ENCODE peak calls at places on chromosomes 12 and 14, in six cellular contexts. O is psoas muscle, X is cardiac muscle cell, G is uterus, W is PC-3, B is foreskin fibroblast. Z is an unnamed sample.

GRCh38 chr14:71089974-71090373 is 182.7 kb downstream of the PCNX1 start:
- DNase-seq in O (no peak), X (peak), G (no peak), W (no peak), B (peak), Z (no peak)

GRCh38 chr12:53207042-53207441 is at the start of gene ITGB7:
- DNase-seq in O (no peak), X (no peak), G (no peak), W (no peak), B (no peak), Z (no peak)

GRCh38 chr12:107328442-107329133 is 235.2 kb upstream of the CRY1 start:
- DNase-seq in O (no peak), X (peak), G (no peak), W (peak), B (peak), Z (no peak)

GRCh38 chr12:122437656-122438121 is 15.2 kb upstream of the CLIP1 start:
- DNase-seq in O (peak), X (peak), G (peak), W (peak), B (peak), Z (peak)

GRCh38 chr12:11822071-11822818 is 172.8 kb downstream of the ETV6 start:
- DNase-seq in O (no peak), X (peak), G (no peak), W (no peak), B (peak), Z (no peak)

GRCh38 chr12:58502857-58503256 is 417.4 kb downstream of the LRIG3 start:
- DNase-seq in O (no peak), X (no peak), G (no peak), W (no peak), B (peak), Z (no peak)

GRCh38 chr12:106073179-106073578 is 65.6 kb downstream of the NUAK1 start:
- DNase-seq in O (no peak), X (no peak), G (no peak), W (no peak), B (no peak), Z (no peak)

GRCh38 chr12:15633201-15633600 is 156.0 kb downstream of the EPS8 start:
- DNase-seq in O (no peak), X (no peak), G (no peak), W (no peak), B (peak), Z (no peak)

GRCh38 chr12:70692681-70693288 is 55.6 kb upstream of the PTPRB start:
- DNase-seq in O (no peak), X (peak), G (no peak), W (peak), B (peak), Z (peak)

GRCh38 chr12:93010461-93010860 is 81.4 kb upstream of the EEA1 start:
- DNase-seq in O (no peak), X (no peak), G (no peak), W (no peak), B (no peak), Z (no peak)

GRCh38 chr12:79451988-79452387 is 238.8 kb downstream of the PAWR start:
- DNase-seq in O (peak), X (peak), G (peak), W (peak), B (peak), Z (peak)

GRCh38 chr14:93269341-93270068 is 62.4 kb downstream of the UBR7 start:
- DNase-seq in O (no peak), X (peak), G (no peak), W (peak), B (peak), Z (no peak)

GRCh38 chr14:44446965-44447364 is 60.1 kb downstream of the FSCB start:
- DNase-seq in O (no peak), X (no peak), G (no peak), W (no peak), B (no peak), Z (no peak)

GRCh38 chr12:57452937-57453509 is 2.1 kb upstream of the INHBE start:
- DNase-seq in O (peak), X (peak), G (peak), W (peak), B (peak), Z (peak)

GRCh38 chr14:90850487-90850886 is 34.3 kb upstream of the TTC7B start:
- DNase-seq in O (no peak), X (peak), G (no peak), W (peak), B (peak), Z (peak)

GRCh38 chr12:12717586-12718381 is 616 bp downstream of the CDKN1B start:
- DNase-seq in O (peak), X (peak), G (no peak), W (peak), B (no peak), Z (no peak)

GRCh38 chr14:92473947-92474535 is 39.5 kb upstream of the RIN3 start:
- DNase-seq in O (no peak), X (no peak), G (no peak), W (no peak), B (no peak), Z (no peak)

GRCh38 chr14:90518075-90518940 is 121.5 kb downstream of the CALM1 start:
- DNase-seq in O (no peak), X (peak), G (no peak), W (no peak), B (no peak), Z (no peak)

GRCh38 chr14:64919618-64920017 is 5.4 kb downstream of the CHURC1 start:
- DNase-seq in O (peak), X (peak), G (no peak), W (no peak), B (no peak), Z (no peak)

GRCh38 chr12:56724660-56724988 is 475 bp downstream of the NACA start:
- DNase-seq in O (no peak), X (no peak), G (peak), W (no peak), B (no peak), Z (peak)

GRCh38 chr14:49549881-49550280 is 36.3 kb downstream of the RPS29 start:
- DNase-seq in O (no peak), X (no peak), G (no peak), W (peak), B (peak), Z (no peak)

GRCh38 chr12:26090853-26091510 is 33.9 kb downstream of the BHLHE41 start:
- DNase-seq in O (no peak), X (no peak), G (no peak), W (peak), B (no peak), Z (peak)

GRCh38 chr12:28415755-28416154 is 225.5 kb downstream of the CCDC91 start:
- DNase-seq in O (no peak), X (peak), G (no peak), W (peak), B (peak), Z (no peak)

GRCh38 chr14:60655898-60656754 is 6.8 kb upstream of the SIX1 start:
- DNase-seq in O (no peak), X (no peak), G (no peak), W (no peak), B (no peak), Z (no peak)

GRCh38 chr12:62802981-62803380 is 132.0 kb downstream of the PPM1H start:
- DNase-seq in O (no peak), X (no peak), G (no peak), W (peak), B (peak), Z (no peak)

GRCh38 chr12:113130457-113131135 is 5.0 kb downstream of the RASAL1 start:
- DNase-seq in O (no peak), X (no peak), G (no peak), W (peak), B (peak), Z (no peak)

GRCh38 chr12:2868986-2869385 is 8.0 kb downstream of the FOXM1 start:
- DNase-seq in O (no peak), X (no peak), G (no peak), W (peak), B (peak), Z (no peak)

DNA sequence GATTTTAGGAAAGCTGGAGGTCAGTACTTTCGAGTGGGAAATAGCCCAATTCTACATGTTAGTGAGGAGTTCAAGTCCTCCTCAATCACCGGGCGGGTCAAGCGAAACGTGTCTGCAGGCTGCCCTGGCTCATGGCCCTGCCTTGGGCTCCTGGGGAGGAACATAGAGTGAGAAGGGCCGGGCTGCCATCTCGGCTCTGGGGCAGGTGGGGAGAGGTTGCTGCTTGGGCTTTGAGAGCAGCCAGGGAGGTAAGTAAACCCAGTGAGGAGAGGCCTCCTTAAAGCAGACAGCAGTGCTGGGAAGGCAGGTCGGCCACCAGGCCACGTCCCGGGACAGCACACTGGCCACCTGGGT is 32.0 kb upstream of the UBC start:
- DNase-seq in O (no peak), X (no peak), G (no peak), W (no peak), B (no peak), Z (no peak)
- TF ChIP-seq CTCF in O (no peak), X (no peak), G (no peak), W (no peak), B (no peak), Z (no peak)

GRCh38 chr14:105166571-105167302 is 1.8 kb downstream of the JAG2 start:
- DNase-seq in O (no peak), X (no peak), G (no peak), W (no peak), B (no peak), Z (no peak)

GRCh38 chr14:105168496-105168978 is at the start of gene JAG2:
- DNase-seq in O (peak), X (peak), G (no peak), W (peak), B (peak), Z (peak)

GRCh38 chr14:105168093-105168420 is 519 bp downstream of the JAG2 start:
- DNase-seq in O (no peak), X (no peak), G (no peak), W (no peak), B (no peak), Z (no peak)

GRCh38 chr14:105168979-105169507 is 467 bp upstream of the JAG2 start:
- DNase-seq in O (no peak), X (peak), G (no peak), W (no peak), B (peak), Z (no peak)

DNA sequence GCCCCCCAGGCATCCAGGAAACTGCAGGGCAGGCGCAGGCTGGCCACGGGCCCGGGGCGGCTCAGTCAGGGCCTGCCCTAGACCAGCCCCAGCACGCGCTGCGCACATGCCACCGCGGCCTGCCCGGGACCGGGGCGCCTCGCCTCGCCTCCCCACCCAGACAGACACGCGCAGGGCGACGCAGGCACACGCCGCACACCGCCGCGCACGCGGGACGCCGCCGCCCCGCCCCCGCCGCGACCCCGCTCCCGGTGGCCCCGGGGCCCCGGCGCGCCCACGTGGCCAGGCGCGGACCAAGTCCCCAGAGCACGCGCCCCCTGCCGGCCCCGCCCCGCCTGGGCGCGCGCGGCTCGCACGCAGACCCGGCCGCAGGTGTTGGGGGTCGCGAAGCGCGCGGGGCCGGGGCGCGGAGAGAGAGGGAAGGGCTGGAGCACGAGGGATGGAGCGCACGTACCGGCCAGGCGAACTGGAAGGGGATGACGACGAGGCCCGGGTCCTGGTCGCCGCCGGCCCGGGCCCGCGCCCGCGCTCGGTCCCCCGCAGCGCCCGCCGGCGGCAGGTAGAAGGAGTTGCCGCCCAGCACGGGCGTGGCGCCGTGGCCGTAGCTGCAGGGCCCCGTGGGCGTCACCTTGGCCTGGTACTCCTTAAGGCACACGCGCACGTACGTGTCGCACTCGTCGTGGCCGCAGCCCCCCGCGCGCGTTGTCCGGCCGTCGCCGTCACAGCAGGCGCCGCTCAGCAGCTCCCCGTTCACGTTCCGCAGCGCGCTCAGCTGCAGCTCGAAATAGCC is 1.1 kb downstream of the JAG2 start:
- DNase-seq in O (no peak), X (no peak), G (no peak), W (peak), B (peak), Z (peak)
- TF ChIP-seq CTCF in O (peak), X (no peak), G (no peak), W (no peak), B (no peak), Z (peak)

GRCh38 chr12:120162763-120163162 is 31.8 kb downstream of the GCN1 start:
- DNase-seq in O (no peak), X (no peak), G (no peak), W (no peak), B (no peak), Z (no peak)
- TF ChIP-seq CTCF in O (no peak), X (no peak), G (no peak), W (no peak), B (no peak), Z (no peak)

DNA sequence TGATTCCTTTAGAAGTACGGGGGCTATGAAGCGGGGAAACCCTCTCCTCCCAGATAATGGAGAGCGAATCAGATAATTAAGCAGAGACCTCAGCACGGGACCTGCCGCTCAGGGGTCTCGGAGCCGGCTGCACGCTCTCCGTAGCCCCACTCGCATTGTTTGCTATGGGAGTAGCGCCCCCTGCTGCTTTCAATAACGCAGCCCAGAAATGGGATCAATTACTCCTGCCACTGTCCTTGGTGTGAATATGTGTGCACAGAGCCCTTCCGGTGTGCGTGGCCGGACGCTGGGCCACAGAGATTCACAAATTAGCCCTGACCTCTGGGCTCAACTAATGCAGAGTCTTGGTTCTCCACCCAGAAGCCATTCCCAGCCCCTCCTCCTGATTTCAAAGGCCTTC is 76.4 kb upstream of the TMEM132C start:
- DNase-seq in O (peak), X (no peak), G (no peak), W (peak), B (no peak), Z (no peak)
- TF ChIP-seq CTCF in O (no peak), X (no peak), G (no peak), W (peak), B (no peak), Z (no peak)

GRCh38 chr12:49961111-49961922 is at the start of gene AQP5:
- DNase-seq in O (no peak), X (no peak), G (no peak), W (no peak), B (no peak), Z (no peak)

GRCh38 chr12:49962861-49963765 is 1.4 kb downstream of the AQP5 start:
- DNase-seq in O (peak), X (no peak), G (no peak), W (peak), B (peak), Z (peak)

GRCh38 chr12:49960474-49961110 is 1.1 kb upstream of the AQP5 start:
- DNase-seq in O (no peak), X (no peak), G (no peak), W (no peak), B (no peak), Z (no peak)

GRCh38 chr12:49963976-49964815 is 2.5 kb downstream of the AQP5 start:
- DNase-seq in O (no peak), X (no peak), G (no peak), W (no peak), B (no peak), Z (no peak)

GRCh38 chr12:49961993-49962764 is 507 bp downstream of the AQP5 start:
- DNase-seq in O (no peak), X (no peak), G (no peak), W (no peak), B (no peak), Z (no peak)
- TF ChIP-seq CTCF in O (no peak), X (no peak), G (no peak), W (no peak), B (no peak), Z (no peak)

GRCh38 chr12:111219440-111219839 is 149.5 kb downstream of the PHETA1 start:
- DNase-seq in O (no peak), X (no peak), G (no peak), W (no peak), B (no peak), Z (no peak)

GRCh38 chr12:111222027-111222414 is 146.9 kb downstream of the PHETA1 start:
- DNase-seq in O (no peak), X (no peak), G (no peak), W (no peak), B (no peak), Z (no peak)

GRCh38 chr12:111220363-111220762 is 148.5 kb downstream of the PHETA1 start:
- DNase-seq in O (no peak), X (no peak), G (no peak), W (no peak), B (no peak), Z (no peak)

GRCh38 chr12:111222520-111222919 is 146.4 kb downstream of the PHETA1 start:
- DNase-seq in O (no peak), X (no peak), G (no peak), W (no peak), B (no peak), Z (no peak)

GRCh38 chr12:111221296-111222026 is 147.4 kb downstream of the PHETA1 start:
- DNase-seq in O (no peak), X (no peak), G (no peak), W (peak), B (no peak), Z (no peak)
- TF ChIP-seq CTCF in O (no peak), X (no peak), G (no peak), W (no peak), B (no peak), Z (no peak)

DNA sequence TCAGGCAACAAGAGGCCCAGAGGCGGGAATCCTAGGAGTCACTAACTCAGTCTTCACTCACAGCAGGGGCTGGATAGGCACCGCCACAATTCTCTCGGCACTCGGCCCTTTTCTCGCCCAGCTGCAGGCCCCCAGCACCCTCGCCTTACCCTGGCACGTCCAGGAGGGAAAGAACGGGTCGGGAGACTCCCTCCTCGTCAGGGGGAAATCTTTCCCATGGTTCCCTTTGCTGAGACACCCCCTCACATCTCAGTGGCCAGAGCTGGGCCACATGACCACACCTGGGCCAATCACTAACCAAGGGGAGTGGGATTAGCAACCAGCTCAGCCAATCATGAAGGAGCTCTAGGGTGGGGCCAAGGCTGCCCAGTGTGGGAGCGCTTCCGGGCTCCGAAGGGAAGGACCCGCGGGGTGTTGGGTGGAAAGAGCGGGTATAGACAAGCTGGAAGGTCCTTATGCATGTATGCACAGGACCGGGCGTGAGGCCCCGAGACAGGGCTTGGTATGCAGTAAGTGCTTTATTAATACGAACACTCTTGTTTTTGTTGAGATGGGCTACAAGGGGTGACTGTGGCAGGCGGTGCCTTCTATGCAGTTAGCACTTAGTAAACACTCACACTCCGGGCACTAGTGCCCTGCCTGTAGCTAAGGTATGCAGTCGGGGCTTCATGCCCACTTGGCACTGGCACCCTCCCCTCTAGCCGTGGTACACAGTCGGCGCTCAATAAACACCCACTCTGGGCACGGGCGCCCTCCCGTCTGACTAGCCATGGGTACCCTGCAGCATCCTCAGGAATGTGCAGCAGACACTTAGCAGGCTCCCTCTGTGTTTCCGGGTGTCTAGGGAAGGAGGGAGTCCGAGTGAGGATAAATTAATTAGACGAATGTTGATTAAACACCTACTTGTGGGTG is 40.3 kb downstream of the ADGRD1 start:
- DNase-seq in O (no peak), X (no peak), G (no peak), W (no peak), B (no peak), Z (no peak)
- TF ChIP-seq CTCF in O (no peak), X (no peak), G (no peak), W (no peak), B (no peak), Z (no peak)

DNA sequence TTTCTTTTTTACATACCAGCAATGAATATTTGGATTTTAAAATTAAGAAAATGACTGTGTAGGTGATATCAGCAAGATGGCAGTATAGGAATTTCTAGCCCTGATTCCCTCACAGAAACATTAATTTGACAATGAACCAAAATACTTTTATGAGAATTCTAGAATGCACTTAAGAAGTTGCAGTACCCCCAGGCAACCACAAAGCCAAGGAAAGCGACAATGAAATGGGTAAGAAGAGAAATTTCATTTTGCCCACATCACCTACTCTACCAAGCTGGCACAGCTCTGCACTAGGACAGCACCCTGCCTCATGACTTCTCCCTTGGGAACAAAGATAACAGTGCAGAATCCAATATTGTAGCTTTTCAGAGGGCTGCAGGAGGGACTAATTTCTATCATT is 6.6 kb downstream of the OR9K2 start:
- DNase-seq in O (no peak), X (no peak), G (no peak), W (peak), B (no peak), Z (no peak)
- TF ChIP-seq CTCF in O (no peak), X (no peak), G (no peak), W (peak), B (no peak), Z (no peak)

Z was measured in RWPE1.